ENCODE peak calls at places on chromosomes 2 and 18, in four cellular contexts. One of them, this sample, is unnamed.
A peak's percentile ranks its signal among the peaks of the same experiment; 100 is the strongest.

GRCh38 chr2:71925268-71926097 is 222.2 kb downstream of the CYP26B1 start:
- DNase-seq in activated CD4-positive, alpha-beta T cell treated with anti-CD3 and anti-CD28 coated beads, Interleukin-2, amount 50 U/mL, for 1 hour: no peak
- DNase-seq in activated T-helper 1 cell treated with anti-CD3 and anti-CD28 coated beads, Interleukin-2, amount 50 U/mL, for 16 hours: no peak
- DNase-seq in upper lobe of right lung: peak; percentile 31
- DNase-seq in this sample: peak; percentile 81

GRCh38 chr2:2879776-2880175 is 497.8 kb downstream of the EIPR1 start:
- DNase-seq in upper lobe of right lung: no peak
- DNase-seq in activated T-helper 1 cell treated with anti-CD3 and anti-CD28 coated beads, Interleukin-2, amount 50 U/mL, for 16 hours: no peak
- DNase-seq in activated CD4-positive, alpha-beta T cell treated with anti-CD3 and anti-CD28 coated beads, Interleukin-2, amount 50 U/mL, for 1 hour: no peak
- DNase-seq in this sample: no peak

GRCh38 chr2:217789736-217790181 is 213.0 kb downstream of the TNS1 start:
- DNase-seq in activated T-helper 1 cell treated with anti-CD3 and anti-CD28 coated beads, Interleukin-2, amount 50 U/mL, for 16 hours: no peak
- DNase-seq in activated CD4-positive, alpha-beta T cell treated with anti-CD3 and anti-CD28 coated beads, Interleukin-2, amount 50 U/mL, for 1 hour: no peak
- DNase-seq in upper lobe of right lung: no peak
- DNase-seq in this sample: peak; percentile 64

GRCh38 chr2:208466133-208466919 is 59.7 kb downstream of the PTH2R start:
- DNase-seq in activated T-helper 1 cell treated with anti-CD3 and anti-CD28 coated beads, Interleukin-2, amount 50 U/mL, for 16 hours: no peak
- DNase-seq in upper lobe of right lung: no peak
- DNase-seq in activated CD4-positive, alpha-beta T cell treated with anti-CD3 and anti-CD28 coated beads, Interleukin-2, amount 50 U/mL, for 1 hour: no peak
- DNase-seq in this sample: no peak

GRCh38 chr2:190781604-190782198 is 98.9 kb upstream of the GLS start:
- DNase-seq in activated T-helper 1 cell treated with anti-CD3 and anti-CD28 coated beads, Interleukin-2, amount 50 U/mL, for 16 hours: peak; percentile 13
- DNase-seq in upper lobe of right lung: no peak
- DNase-seq in activated CD4-positive, alpha-beta T cell treated with anti-CD3 and anti-CD28 coated beads, Interleukin-2, amount 50 U/mL, for 1 hour: peak; percentile 36
- DNase-seq in this sample: peak; percentile 71

GRCh38 chr18:35282353-35282752 is 7.7 kb downstream of the ZSCAN30 start:
- DNase-seq in upper lobe of right lung: no peak
- DNase-seq in activated CD4-positive, alpha-beta T cell treated with anti-CD3 and anti-CD28 coated beads, Interleukin-2, amount 50 U/mL, for 1 hour: no peak
- DNase-seq in activated T-helper 1 cell treated with anti-CD3 and anti-CD28 coated beads, Interleukin-2, amount 50 U/mL, for 16 hours: no peak
- DNase-seq in this sample: no peak

GRCh38 chr2:72793798-72794447 is 31.9 kb downstream of the EXOC6B start:
- DNase-seq in activated T-helper 1 cell treated with anti-CD3 and anti-CD28 coated beads, Interleukin-2, amount 50 U/mL, for 16 hours: no peak
- DNase-seq in activated CD4-positive, alpha-beta T cell treated with anti-CD3 and anti-CD28 coated beads, Interleukin-2, amount 50 U/mL, for 1 hour: no peak
- DNase-seq in upper lobe of right lung: no peak
- DNase-seq in this sample: no peak

GRCh38 chr2:71004356-71004755 is 9.7 kb upstream of the TEX261 start:
- DNase-seq in upper lobe of right lung: peak; percentile 46
- DNase-seq in activated CD4-positive, alpha-beta T cell treated with anti-CD3 and anti-CD28 coated beads, Interleukin-2, amount 50 U/mL, for 1 hour: no peak
- DNase-seq in activated T-helper 1 cell treated with anti-CD3 and anti-CD28 coated beads, Interleukin-2, amount 50 U/mL, for 16 hours: no peak
- DNase-seq in this sample: peak; percentile 48

GRCh38 chr2:101515512-101515911 is 40.6 kb upstream of the RFX8 start:
- DNase-seq in activated CD4-positive, alpha-beta T cell treated with anti-CD3 and anti-CD28 coated beads, Interleukin-2, amount 50 U/mL, for 1 hour: no peak
- DNase-seq in upper lobe of right lung: no peak
- DNase-seq in activated T-helper 1 cell treated with anti-CD3 and anti-CD28 coated beads, Interleukin-2, amount 50 U/mL, for 16 hours: no peak
- DNase-seq in this sample: peak; percentile 77

GRCh38 chr18:5943514-5943913 is 48.2 kb upstream of the TMEM200C start:
- DNase-seq in activated CD4-positive, alpha-beta T cell treated with anti-CD3 and anti-CD28 coated beads, Interleukin-2, amount 50 U/mL, for 1 hour: no peak
- DNase-seq in upper lobe of right lung: no peak
- DNase-seq in activated T-helper 1 cell treated with anti-CD3 and anti-CD28 coated beads, Interleukin-2, amount 50 U/mL, for 16 hours: no peak
- DNase-seq in this sample: no peak

GRCh38 chr2:192254444-192254843 is 59.7 kb upstream of the TMEFF2 start:
- DNase-seq in activated T-helper 1 cell treated with anti-CD3 and anti-CD28 coated beads, Interleukin-2, amount 50 U/mL, for 16 hours: no peak
- DNase-seq in upper lobe of right lung: no peak
- DNase-seq in activated CD4-positive, alpha-beta T cell treated with anti-CD3 and anti-CD28 coated beads, Interleukin-2, amount 50 U/mL, for 1 hour: no peak
- DNase-seq in this sample: no peak

GRCh38 chr2:159564081-159564480 is 52.3 kb downstream of the BAZ2B start:
- DNase-seq in activated T-helper 1 cell treated with anti-CD3 and anti-CD28 coated beads, Interleukin-2, amount 50 U/mL, for 16 hours: no peak
- DNase-seq in upper lobe of right lung: no peak
- DNase-seq in activated CD4-positive, alpha-beta T cell treated with anti-CD3 and anti-CD28 coated beads, Interleukin-2, amount 50 U/mL, for 1 hour: no peak
- DNase-seq in this sample: no peak

GRCh38 chr18:76467371-76468190 is 27.5 kb downstream of the ZNF516 start:
- DNase-seq in activated T-helper 1 cell treated with anti-CD3 and anti-CD28 coated beads, Interleukin-2, amount 50 U/mL, for 16 hours: no peak
- DNase-seq in activated CD4-positive, alpha-beta T cell treated with anti-CD3 and anti-CD28 coated beads, Interleukin-2, amount 50 U/mL, for 1 hour: no peak
- DNase-seq in upper lobe of right lung: no peak
- DNase-seq in this sample: peak; percentile 69

GRCh38 chr2:48601349-48601748 is 16.3 kb upstream of the GTF2A1L start:
- DNase-seq in upper lobe of right lung: no peak
- DNase-seq in activated CD4-positive, alpha-beta T cell treated with anti-CD3 and anti-CD28 coated beads, Interleukin-2, amount 50 U/mL, for 1 hour: no peak
- DNase-seq in activated T-helper 1 cell treated with anti-CD3 and anti-CD28 coated beads, Interleukin-2, amount 50 U/mL, for 16 hours: no peak
- DNase-seq in this sample: no peak

GRCh38 chr2:121689356-121689755 is 40.1 kb upstream of the CLASP1 start:
- DNase-seq in upper lobe of right lung: no peak
- DNase-seq in activated CD4-positive, alpha-beta T cell treated with anti-CD3 and anti-CD28 coated beads, Interleukin-2, amount 50 U/mL, for 1 hour: no peak
- DNase-seq in activated T-helper 1 cell treated with anti-CD3 and anti-CD28 coated beads, Interleukin-2, amount 50 U/mL, for 16 hours: no peak
- DNase-seq in this sample: peak; percentile 38

GRCh38 chr2:56191617-56192016 is 7.8 kb downstream of the CCDC85A start:
- DNase-seq in activated T-helper 1 cell treated with anti-CD3 and anti-CD28 coated beads, Interleukin-2, amount 50 U/mL, for 16 hours: no peak
- DNase-seq in upper lobe of right lung: no peak
- DNase-seq in activated CD4-positive, alpha-beta T cell treated with anti-CD3 and anti-CD28 coated beads, Interleukin-2, amount 50 U/mL, for 1 hour: no peak
- DNase-seq in this sample: no peak

GRCh38 chr2:110869472-110870446 is 137.4 kb downstream of the ACOXL start:
- DNase-seq in upper lobe of right lung: no peak
- DNase-seq in activated T-helper 1 cell treated with anti-CD3 and anti-CD28 coated beads, Interleukin-2, amount 50 U/mL, for 16 hours: no peak
- DNase-seq in activated CD4-positive, alpha-beta T cell treated with anti-CD3 and anti-CD28 coated beads, Interleukin-2, amount 50 U/mL, for 1 hour: no peak
- DNase-seq in this sample: no peak

GRCh38 chr2:20465716-20466391 is 19.0 kb downstream of the RHOB start:
- DNase-seq in upper lobe of right lung: peak; percentile 25
- DNase-seq in activated CD4-positive, alpha-beta T cell treated with anti-CD3 and anti-CD28 coated beads, Interleukin-2, amount 50 U/mL, for 1 hour: no peak
- DNase-seq in activated T-helper 1 cell treated with anti-CD3 and anti-CD28 coated beads, Interleukin-2, amount 50 U/mL, for 16 hours: no peak
- DNase-seq in this sample: peak; percentile 26

GRCh38 chr2:223545406-223545805 is 56.8 kb downstream of the SCG2 start:
- DNase-seq in upper lobe of right lung: no peak
- DNase-seq in activated T-helper 1 cell treated with anti-CD3 and anti-CD28 coated beads, Interleukin-2, amount 50 U/mL, for 16 hours: no peak
- DNase-seq in activated CD4-positive, alpha-beta T cell treated with anti-CD3 and anti-CD28 coated beads, Interleukin-2, amount 50 U/mL, for 1 hour: no peak
- DNase-seq in this sample: no peak

GRCh38 chr2:120559401-120559800 is 176.3 kb upstream of the GLI2 start:
- DNase-seq in activated CD4-positive, alpha-beta T cell treated with anti-CD3 and anti-CD28 coated beads, Interleukin-2, amount 50 U/mL, for 1 hour: no peak
- DNase-seq in upper lobe of right lung: no peak
- DNase-seq in activated T-helper 1 cell treated with anti-CD3 and anti-CD28 coated beads, Interleukin-2, amount 50 U/mL, for 16 hours: no peak
- DNase-seq in this sample: no peak

GRCh38 chr2:166439078-166439477 is 55.0 kb downstream of the SCN7A start:
- DNase-seq in activated T-helper 1 cell treated with anti-CD3 and anti-CD28 coated beads, Interleukin-2, amount 50 U/mL, for 16 hours: no peak
- DNase-seq in upper lobe of right lung: no peak
- DNase-seq in activated CD4-positive, alpha-beta T cell treated with anti-CD3 and anti-CD28 coated beads, Interleukin-2, amount 50 U/mL, for 1 hour: no peak
- DNase-seq in this sample: no peak

GRCh38 chr2:101776172-101777043 is 78.9 kb downstream of the MAP4K4 start:
- DNase-seq in activated T-helper 1 cell treated with anti-CD3 and anti-CD28 coated beads, Interleukin-2, amount 50 U/mL, for 16 hours: no peak
- DNase-seq in upper lobe of right lung: no peak
- DNase-seq in activated CD4-positive, alpha-beta T cell treated with anti-CD3 and anti-CD28 coated beads, Interleukin-2, amount 50 U/mL, for 1 hour: no peak
- DNase-seq in this sample: no peak

GRCh38 chr2:101310591-101311389 is 2.3 kb upstream of the RNF149 start:
- DNase-seq in upper lobe of right lung: no peak
- DNase-seq in activated T-helper 1 cell treated with anti-CD3 and anti-CD28 coated beads, Interleukin-2, amount 50 U/mL, for 16 hours: no peak
- DNase-seq in activated CD4-positive, alpha-beta T cell treated with anti-CD3 and anti-CD28 coated beads, Interleukin-2, amount 50 U/mL, for 1 hour: no peak
- DNase-seq in this sample: no peak

GRCh38 chr2:29923110-29923721 is 1.8 kb upstream of the ALK start:
- DNase-seq in upper lobe of right lung: no peak
- DNase-seq in activated CD4-positive, alpha-beta T cell treated with anti-CD3 and anti-CD28 coated beads, Interleukin-2, amount 50 U/mL, for 1 hour: peak; percentile 31
- DNase-seq in activated T-helper 1 cell treated with anti-CD3 and anti-CD28 coated beads, Interleukin-2, amount 50 U/mL, for 16 hours: no peak
- DNase-seq in this sample: peak; percentile 70

GRCh38 chr2:232525199-232525598 is 761 bp upstream of the CHRND start:
- DNase-seq in upper lobe of right lung: no peak
- DNase-seq in activated T-helper 1 cell treated with anti-CD3 and anti-CD28 coated beads, Interleukin-2, amount 50 U/mL, for 16 hours: no peak
- DNase-seq in activated CD4-positive, alpha-beta T cell treated with anti-CD3 and anti-CD28 coated beads, Interleukin-2, amount 50 U/mL, for 1 hour: no peak
- DNase-seq in this sample: no peak

GRCh38 chr2:212398316-212398715 is 140.3 kb downstream of the ERBB4 start:
- DNase-seq in activated T-helper 1 cell treated with anti-CD3 and anti-CD28 coated beads, Interleukin-2, amount 50 U/mL, for 16 hours: no peak
- DNase-seq in upper lobe of right lung: no peak
- DNase-seq in activated CD4-positive, alpha-beta T cell treated with anti-CD3 and anti-CD28 coated beads, Interleukin-2, amount 50 U/mL, for 1 hour: no peak
- DNase-seq in this sample: no peak

GRCh38 chr2:224039770-224040088 is 643 bp upstream of the SERPINE2 start:
- DNase-seq in upper lobe of right lung: no peak
- DNase-seq in activated T-helper 1 cell treated with anti-CD3 and anti-CD28 coated beads, Interleukin-2, amount 50 U/mL, for 16 hours: no peak
- DNase-seq in activated CD4-positive, alpha-beta T cell treated with anti-CD3 and anti-CD28 coated beads, Interleukin-2, amount 50 U/mL, for 1 hour: no peak
- DNase-seq in this sample: no peak

GRCh38 chr2:35454966-35455638 is 900.5 kb upstream of the CRIM1 start:
- DNase-seq in activated CD4-positive, alpha-beta T cell treated with anti-CD3 and anti-CD28 coated beads, Interleukin-2, amount 50 U/mL, for 1 hour: no peak
- DNase-seq in upper lobe of right lung: no peak
- DNase-seq in activated T-helper 1 cell treated with anti-CD3 and anti-CD28 coated beads, Interleukin-2, amount 50 U/mL, for 16 hours: no peak
- DNase-seq in this sample: no peak

GRCh38 chr18:50097702-50098101 is 97.2 kb downstream of the MYO5B start:
- DNase-seq in activated CD4-positive, alpha-beta T cell treated with anti-CD3 and anti-CD28 coated beads, Interleukin-2, amount 50 U/mL, for 1 hour: no peak
- DNase-seq in upper lobe of right lung: no peak
- DNase-seq in activated T-helper 1 cell treated with anti-CD3 and anti-CD28 coated beads, Interleukin-2, amount 50 U/mL, for 16 hours: no peak
- DNase-seq in this sample: no peak

GRCh38 chr2:144931976-144932375 is 412.1 kb upstream of the ZEB2 start:
- DNase-seq in upper lobe of right lung: no peak
- DNase-seq in activated CD4-positive, alpha-beta T cell treated with anti-CD3 and anti-CD28 coated beads, Interleukin-2, amount 50 U/mL, for 1 hour: no peak
- DNase-seq in activated T-helper 1 cell treated with anti-CD3 and anti-CD28 coated beads, Interleukin-2, amount 50 U/mL, for 16 hours: no peak
- DNase-seq in this sample: no peak

GRCh38 chr2:135890149-135890548 is 13.9 kb upstream of the MCM6 start:
- DNase-seq in activated T-helper 1 cell treated with anti-CD3 and anti-CD28 coated beads, Interleukin-2, amount 50 U/mL, for 16 hours: no peak
- DNase-seq in activated CD4-positive, alpha-beta T cell treated with anti-CD3 and anti-CD28 coated beads, Interleukin-2, amount 50 U/mL, for 1 hour: no peak
- DNase-seq in upper lobe of right lung: no peak
- DNase-seq in this sample: no peak

GRCh38 chr2:3405876-3406275 is 26.4 kb downstream of the TRAPPC12 start:
- DNase-seq in upper lobe of right lung: no peak
- DNase-seq in activated T-helper 1 cell treated with anti-CD3 and anti-CD28 coated beads, Interleukin-2, amount 50 U/mL, for 16 hours: no peak
- DNase-seq in activated CD4-positive, alpha-beta T cell treated with anti-CD3 and anti-CD28 coated beads, Interleukin-2, amount 50 U/mL, for 1 hour: no peak
- DNase-seq in this sample: no peak

GRCh38 chr18:6885992-6886823 is 156.7 kb downstream of the ARHGAP28 start:
- DNase-seq in activated CD4-positive, alpha-beta T cell treated with anti-CD3 and anti-CD28 coated beads, Interleukin-2, amount 50 U/mL, for 1 hour: no peak
- DNase-seq in upper lobe of right lung: no peak
- DNase-seq in activated T-helper 1 cell treated with anti-CD3 and anti-CD28 coated beads, Interleukin-2, amount 50 U/mL, for 16 hours: no peak
- DNase-seq in this sample: no peak

This sample was measured in sigmoid colon.